ENCODE peak calls at places on chromosomes 16 and 17, in ten cellular contexts. W is MM.1S, C is neural progenitor cell, N is GM06990, S is kidney epithelial cell, G is pancreas, Y is psoas muscle, X is lung, A is colonic mucosa, Q is ovary. T is an unnamed sample.

GRCh38 chr16:23998771-23999170 is 163.0 kb downstream of the PRKCB start:
- DNase-seq in W (no peak), C (no peak), N (no peak), S (no peak), G (no peak), Y (no peak), X (no peak), A (no peak), Q (no peak), T (no peak)

GRCh38 chr16:64990101-64990500 is 131.8 kb downstream of the CDH11 start:
- DNase-seq in W (no peak), C (no peak), N (no peak), S (no peak), G (no peak), Y (no peak), X (no peak), A (no peak), Q (no peak), T (no peak)

GRCh38 chr16:27639588-27640276 is 89.8 kb downstream of the KATNIP start:
- DNase-seq in W (peak; percentile 50), C (peak; percentile 67), N (no peak), S (no peak), G (no peak), Y (no peak), X (no peak), A (peak; percentile 46), Q (no peak), T (no peak)

GRCh38 chr17:1228752-1229353 is 41.4 kb upstream of the BHLHA9 start:
- DNase-seq in W (no peak), C (peak; percentile 24), N (peak; percentile 37), S (no peak), G (no peak), Y (no peak), X (no peak), A (no peak), Q (no peak), T (no peak)

GRCh38 chr16:1706386-1707192 is 594 bp downstream of the MAPK8IP3 start:
- DNase-seq in W (no peak), C (peak; percentile 44), N (no peak), S (no peak), G (peak; percentile 36), Y (no peak), X (no peak), A (peak; percentile 25), Q (peak; percentile 33), T (no peak)

GRCh38 chr16:67537636-67538591 is 9.3 kb downstream of the RIPOR1 start:
- DNase-seq in W (peak; percentile 36), C (peak; percentile 71), N (no peak), S (no peak), G (no peak), Y (peak; percentile 79), X (peak; percentile 53), A (peak; percentile 57), Q (peak; percentile 59), T (peak; percentile 64)

GRCh38 chr16:66006485-66006884 is 360.0 kb upstream of the CDH5 start:
- DNase-seq in W (peak; percentile 39), C (no peak), N (no peak), S (no peak), G (no peak), Y (no peak), X (no peak), A (no peak), Q (no peak), T (no peak)

GRCh38 chr17:19440421-19440820 is 29.4 kb downstream of the RNF112 start:
- DNase-seq in W (peak; percentile 28), C (no peak), N (no peak), S (no peak), G (no peak), Y (no peak), X (no peak), A (no peak), Q (no peak), T (no peak)

GRCh38 chr17:36049643-36050042 is 14.4 kb upstream of the CCL18 start:
- DNase-seq in W (no peak), C (no peak), N (no peak), S (no peak), G (no peak), Y (no peak), X (no peak), A (no peak), Q (no peak), T (no peak)

GRCh38 chr17:82356845-82357355 is 2.1 kb upstream of the TEX19 start:
- DNase-seq in W (peak; percentile 91), C (peak; percentile 40), N (no peak), S (no peak), G (peak; percentile 26), Y (no peak), X (peak; percentile 52), A (no peak), Q (no peak), T (no peak)

GRCh38 chr17:17063546-17064122 is 21.4 kb downstream of the MPRIP start:
- DNase-seq in W (no peak), C (no peak), N (no peak), S (no peak), G (peak; percentile 32), Y (peak; percentile 94), X (peak; percentile 78), A (no peak), Q (no peak), T (peak; percentile 53)

GRCh38 chr17:2210726-2211125 is 92.9 kb downstream of the SMG6 start:
- DNase-seq in W (no peak), C (peak; percentile 64), N (no peak), S (no peak), G (no peak), Y (no peak), X (no peak), A (no peak), Q (no peak), T (no peak)

GRCh38 chr17:44828919-44829557 is 1.0 kb downstream of the GJC1 start:
- DNase-seq in W (no peak), C (no peak), N (no peak), S (no peak), G (no peak), Y (no peak), X (no peak), A (no peak), Q (no peak), T (no peak)

GRCh38 chr17:64134996-64135395 is 5.1 kb upstream of the ERN1 start:
- DNase-seq in W (peak; percentile 4), C (no peak), N (no peak), S (no peak), G (no peak), Y (no peak), X (no peak), A (no peak), Q (no peak), T (no peak)

GRCh38 chr17:65668211-65668610 is 106.8 kb upstream of the AXIN2 start:
- DNase-seq in W (no peak), C (no peak), N (no peak), S (no peak), G (no peak), Y (no peak), X (no peak), A (no peak), Q (no peak), T (no peak)

DNA sequence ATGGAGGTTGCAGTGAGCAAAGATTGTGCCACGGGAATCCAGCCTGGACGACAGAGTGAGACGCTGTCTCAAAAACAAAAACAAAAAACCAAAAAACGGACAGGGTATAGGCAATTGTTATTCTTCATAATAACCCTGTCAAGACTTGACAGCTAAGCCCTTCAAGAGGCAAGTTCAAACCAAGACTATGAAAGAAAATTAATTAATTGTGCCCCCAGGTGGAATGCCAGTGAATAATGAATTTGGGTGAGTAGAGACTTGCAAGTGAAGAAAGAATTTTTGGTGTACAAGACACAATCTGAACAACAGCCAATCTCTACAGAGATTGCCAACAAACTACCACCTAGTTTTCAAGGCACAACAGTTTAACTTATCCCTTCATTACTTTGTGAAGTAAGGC is 6.3 kb downstream of the RFWD3 start:
- DNase-seq in W (no peak), C (no peak), N (no peak), S (no peak), G (no peak), Y (no peak), X (no peak), A (no peak), Q (no peak), T (no peak)
- H3K36me3 ChIP-seq in W (no peaks in the 10 kb centered on the region), C (peaks cover 18% of the 10 kb centered on the region), N (peaks cover 17% of the 10 kb centered on the region), S (peaks cover 6% of the 10 kb centered on the region), G (no peaks in the 10 kb centered on the region), Y (peaks cover 3% of the 10 kb centered on the region), X (peaks cover 13% of the 10 kb centered on the region), A (no peaks in the 10 kb centered on the region), Q (no peaks in the 10 kb centered on the region), T (no peaks in the 10 kb centered on the region)

GRCh38 chr16:74939688-74940087 is 45.2 kb downstream of the WDR59 start:
- DNase-seq in W (no peak), C (no peak), N (no peak), S (no peak), G (no peak), Y (no peak), X (no peak), A (no peak), Q (no peak), T (no peak)

GRCh38 chr16:74931445-74931844 is 53.5 kb downstream of the WDR59 start:
- DNase-seq in W (no peak), C (no peak), N (no peak), S (no peak), G (no peak), Y (no peak), X (no peak), A (no peak), Q (no peak), T (no peak)

DNA sequence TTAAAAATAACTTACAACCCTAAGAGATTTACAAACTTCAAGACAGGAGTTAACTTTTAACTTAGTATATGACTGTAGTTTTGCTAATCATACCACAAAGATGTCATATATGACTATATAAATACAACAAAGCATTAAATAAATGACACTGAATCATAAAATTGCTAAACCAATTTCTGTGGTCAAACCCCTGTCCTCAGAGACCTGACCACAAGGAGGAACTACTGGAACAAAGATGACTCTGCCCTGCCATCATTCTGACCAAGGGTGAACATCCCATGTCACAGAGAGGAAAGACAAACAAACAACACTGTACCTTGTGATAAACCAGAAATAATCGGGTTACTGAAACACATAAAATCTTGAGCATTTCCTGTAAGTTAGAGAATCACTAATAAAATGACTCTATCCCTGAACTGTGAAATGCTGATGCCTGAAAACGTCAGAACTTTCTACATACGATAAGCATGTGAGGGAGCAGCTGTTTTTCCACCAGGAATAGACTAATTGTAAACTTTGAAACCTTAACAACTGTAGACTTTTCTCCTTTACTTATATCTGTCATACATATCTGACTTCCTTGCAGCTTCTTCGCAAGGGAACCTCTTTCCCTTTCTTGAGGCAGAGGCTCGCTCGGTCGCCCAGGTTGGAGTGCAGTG is 47.9 kb downstream of the WDR59 start:
- DNase-seq in W (no peak), C (no peak), N (peak; percentile 30), S (peak; percentile 18), G (no peak), Y (no peak), X (no peak), A (no peak), Q (no peak), T (no peak)
- TF ChIP-seq CTCF in W (no peak), C (no peak), N (no peak), S (no peak), G (no peak), Y (no peak), X (no peak), A (no peak), Q (no peak), T (no peak)

GRCh38 chr16:5634781-5635180 is 537.2 kb upstream of the EEF2KMT start:
- DNase-seq in W (no peak), C (no peak), N (no peak), S (no peak), G (no peak), Y (no peak), X (no peak), A (no peak), Q (no peak), T (no peak)
- H3K36me3 ChIP-seq in W (no peaks in the 10 kb centered on the region), C (no peaks in the 10 kb centered on the region), N (no peaks in the 10 kb centered on the region), S (no peaks in the 10 kb centered on the region), G (no peaks in the 10 kb centered on the region), Y (no peaks in the 10 kb centered on the region), X (no peaks in the 10 kb centered on the region), A (no peaks in the 10 kb centered on the region), Q (no peaks in the 10 kb centered on the region), T (no peaks in the 10 kb centered on the region)

GRCh38 chr16:87815567-87815966 is 49.8 kb upstream of the KLHDC4 start:
- DNase-seq in W (no peak), C (peak; percentile 43), N (no peak), S (no peak), G (no peak), Y (peak; percentile 75), X (no peak), A (no peak), Q (no peak), T (no peak)
- TF ChIP-seq CTCF in W (no peak), C (peak; percentile 26), N (no peak), S (no peak), G (no peak), Y (peak; percentile 48), X (no peak), A (no peak), Q (no peak), T (no peak)

T was measured in breast epithelium.